ENCODE peak calls at places on chromosomes 4 and X, in four cellular contexts. A is tibial nerve, J is gastrocnemius medialis, X is GM12892. Z is an unnamed sample.

GRCh38 chr4:147019061-147019460 is 73.4 kb upstream of the TTC29 start:
- DNase-seq in X (no peak), J (peak), A (peak), Z (peak)

GRCh38 chrX:10111364-10112148 is 45.2 kb upstream of the CLCN4 start:
- DNase-seq in X (no peak), A (no peak), J (no peak), Z (no peak)

GRCh38 chr4:152352645-152353116 is 183.2 kb downstream of the FBXW7 start:
- DNase-seq in A (peak), X (no peak), J (peak), Z (peak)

GRCh38 chrX:150365051-150365952 is 2.2 kb downstream of the MAMLD1 start:
- DNase-seq in J (peak), A (peak), X (no peak), Z (no peak)

GRCh38 chrX:108261541-108262218 is 170.1 kb downstream of the ATG4A start:
- DNase-seq in X (no peak), A (no peak), J (no peak), Z (no peak)

GRCh38 chrX:127578395-127578794 is 473.8 kb downstream of the ACTRT1 start:
- DNase-seq in X (no peak), J (no peak), A (no peak), Z (no peak)

GRCh38 chrX:360496-361150 is 26.1 kb downstream of the PPP2R3B start:
- DNase-seq in X (no peak), J (no peak), A (no peak), Z (no peak)

GRCh38 chr4:158860856-158861255 is 92.0 kb downstream of the FNIP2 start:
- DNase-seq in J (no peak), X (no peak), A (no peak), Z (no peak)

GRCh38 chr4:109432676-109433075 is 939 bp upstream of the SEC24B start:
- DNase-seq in A (no peak), J (no peak), X (no peak), Z (no peak)

GRCh38 chr4:110287130-110287529 is 88.7 kb upstream of the ELOVL6 start:
- DNase-seq in X (peak), J (peak), A (no peak), Z (peak)

GRCh38 chr4:80532674-80533333 is 197.3 kb downstream of the CFAP299 start:
- DNase-seq in A (no peak), X (no peak), J (no peak), Z (no peak)

GRCh38 chrX:75337525-75337924 is 63.6 kb downstream of the UPRT start:
- DNase-seq in X (no peak), A (no peak), J (no peak), Z (no peak)

GRCh38 chrX:9349572-9350259 is 115.1 kb upstream of the TBL1X start:
- DNase-seq in J (peak), X (no peak), A (no peak), Z (no peak)

GRCh38 chrX:154735695-154736393 is 15.0 kb downstream of the GAB3 start:
- DNase-seq in J (no peak), X (no peak), A (peak), Z (no peak)

GRCh38 chr4:165965503-165965902 is 92.5 kb downstream of the TLL1 start:
- DNase-seq in J (no peak), X (no peak), A (no peak), Z (no peak)

GRCh38 chr4:95547708-95548471 is 883 bp downstream of the UNC5C start:
- DNase-seq in X (no peak), J (no peak), A (no peak), Z (no peak)

GRCh38 chrX:45852884-45853283 is 652.2 kb upstream of the DIPK2B start:
- DNase-seq in X (no peak), A (no peak), J (no peak), Z (no peak)

GRCh38 chr4:139767168-139767567 is 101.5 kb downstream of the MGST2 start:
- DNase-seq in A (no peak), X (no peak), J (no peak), Z (no peak)

GRCh38 chr4:85968945-85969830 is 390.7 kb downstream of the MAPK10 start:
- DNase-seq in J (no peak), X (no peak), A (no peak), Z (no peak)

GRCh38 chr4:128517739-128518510 is 230.3 kb upstream of the PGRMC2 start:
- DNase-seq in J (no peak), A (peak), X (peak), Z (peak)

GRCh38 chr4:185781555-185782215 is 30.3 kb downstream of the SORBS2 start:
- DNase-seq in J (no peak), X (no peak), A (no peak), Z (no peak)

GRCh38 chr4:76011700-76012387 is 4.5 kb upstream of the CXCL9 start:
- DNase-seq in X (peak), A (peak), J (no peak), Z (no peak)

GRCh38 chr4:101205878-101206277 is 141.4 kb downstream of the PPP3CA start:
- DNase-seq in A (no peak), X (no peak), J (no peak), Z (no peak)

GRCh38 chr4:101370663-101371210 is 23.4 kb upstream of the PPP3CA start:
- DNase-seq in J (no peak), X (no peak), A (no peak), Z (no peak)

GRCh38 chr4:4204401-4204745 is 22.4 kb downstream of the OTOP1 start:
- DNase-seq in A (no peak), J (no peak), X (no peak), Z (no peak)

GRCh38 chr4:3483471-3483921 is 20.4 kb downstream of the DOK7 start:
- DNase-seq in A (no peak), J (peak), X (no peak), Z (no peak)

GRCh38 chrX:15465347-15465746 is 27.8 kb downstream of the PIR start:
- DNase-seq in X (no peak), J (no peak), A (peak), Z (no peak)

GRCh38 chr4:150115851-150116250 is 37.6 kb downstream of the DCLK2 start:
- DNase-seq in J (no peak), A (no peak), X (no peak), Z (no peak)

DNA sequence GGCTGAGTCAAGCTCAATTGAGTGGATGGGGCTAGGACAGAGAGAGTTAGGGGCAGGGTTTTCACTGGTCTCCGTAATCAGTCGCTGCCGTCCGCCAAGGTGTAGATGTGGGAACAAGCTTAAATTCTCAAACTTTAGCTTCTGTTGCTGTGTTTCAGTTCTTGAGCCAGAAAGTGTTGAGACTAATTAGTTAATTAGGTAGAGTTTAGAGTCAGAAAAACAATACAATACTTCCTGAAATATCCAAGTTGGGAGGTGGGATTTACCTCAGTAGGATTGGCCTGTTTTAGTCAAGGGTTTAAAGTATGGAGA is 1.1 kb upstream of the UBE2D3 start:
- DNase-seq in J (no peak), X (no peak), A (no peak), Z (no peak)
- TF ChIP-seq POLR2A in J (no peak), X (no peak), A (no peak), Z (no peak)

GRCh38 chr4:72606751-72607150 is 37.7 kb upstream of the ADAMTS3 start:
- DNase-seq in J (no peak), A (no peak), X (no peak), Z (no peak)
- TF ChIP-seq POLR2A in J (no peak), A (no peak), X (no peak), Z (no peak)

GRCh38 chrX:152881289-152881688 is 16.6 kb upstream of the ZNF185 start:
- DNase-seq in A (no peak), X (no peak), J (no peak), Z (no peak)

GRCh38 chrX:152884171-152884570 is 13.7 kb upstream of the ZNF185 start:
- DNase-seq in X (no peak), A (no peak), J (no peak), Z (no peak)

GRCh38 chrX:152873361-152873760 is 24.5 kb upstream of the ZNF185 start:
- DNase-seq in A (no peak), J (no peak), X (no peak), Z (no peak)

GRCh38 chrX:152876931-152877840 is 20.7 kb upstream of the ZNF185 start:
- DNase-seq in A (no peak), J (no peak), X (no peak), Z (no peak)

GRCh38 chrX:152878976-152879755 is 18.7 kb upstream of the ZNF185 start:
- DNase-seq in X (no peak), J (no peak), A (no peak), Z (no peak)
- TF ChIP-seq POLR2A in X (no peak), J (no peak), A (no peak), Z (no peak)

GRCh38 chr4:40195182-40196177 is 1.4 kb upstream of the RHOH start:
- DNase-seq in X (no peak), J (no peak), A (no peak), Z (no peak)
- TF ChIP-seq POLR2A in X (no peak), J (no peak), A (no peak), Z (no peak)

DNA sequence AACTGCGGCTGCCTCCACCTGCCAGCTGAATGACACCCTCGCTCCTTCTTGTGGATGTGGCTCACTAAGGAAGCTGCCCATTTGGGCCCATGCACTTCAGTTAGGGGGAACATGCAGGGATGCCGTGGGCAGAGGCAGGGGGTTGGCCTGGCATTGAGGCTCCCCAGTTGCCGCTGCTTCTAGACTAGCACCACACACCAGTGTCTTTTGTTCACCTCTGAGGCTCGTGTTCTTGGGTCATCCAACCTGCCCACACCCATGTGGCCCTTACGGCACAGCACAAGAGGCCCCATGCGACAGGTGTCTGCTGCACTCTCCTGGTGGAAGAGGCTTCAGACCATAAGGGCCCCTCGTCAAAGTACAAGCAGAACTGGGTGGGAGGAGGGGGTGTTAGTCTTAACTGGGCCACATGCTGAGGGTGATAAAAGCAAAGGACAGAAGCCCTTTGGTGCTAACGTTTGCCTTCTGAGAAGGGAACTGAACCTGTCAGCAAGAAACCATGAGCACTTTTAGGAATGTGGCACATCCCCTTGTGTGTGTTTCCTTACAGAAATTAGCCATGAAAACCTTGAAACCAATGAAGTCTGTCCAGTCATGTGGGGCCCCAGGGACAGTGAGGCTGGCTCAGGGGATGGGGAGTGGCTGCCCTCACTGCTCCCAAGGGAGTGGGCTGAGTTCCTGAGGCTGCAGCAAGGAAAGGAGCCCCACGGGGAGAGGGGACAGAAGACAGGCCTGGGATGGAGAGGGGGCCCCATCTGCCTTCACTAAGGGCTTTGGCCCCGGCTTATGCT is 39.2 kb downstream of the MAP7D3 start:
- DNase-seq in J (peak), A (no peak), X (no peak), Z (no peak)
- TF ChIP-seq POLR2A in J (no peak), A (no peak), X (no peak), Z (no peak)

DNA sequence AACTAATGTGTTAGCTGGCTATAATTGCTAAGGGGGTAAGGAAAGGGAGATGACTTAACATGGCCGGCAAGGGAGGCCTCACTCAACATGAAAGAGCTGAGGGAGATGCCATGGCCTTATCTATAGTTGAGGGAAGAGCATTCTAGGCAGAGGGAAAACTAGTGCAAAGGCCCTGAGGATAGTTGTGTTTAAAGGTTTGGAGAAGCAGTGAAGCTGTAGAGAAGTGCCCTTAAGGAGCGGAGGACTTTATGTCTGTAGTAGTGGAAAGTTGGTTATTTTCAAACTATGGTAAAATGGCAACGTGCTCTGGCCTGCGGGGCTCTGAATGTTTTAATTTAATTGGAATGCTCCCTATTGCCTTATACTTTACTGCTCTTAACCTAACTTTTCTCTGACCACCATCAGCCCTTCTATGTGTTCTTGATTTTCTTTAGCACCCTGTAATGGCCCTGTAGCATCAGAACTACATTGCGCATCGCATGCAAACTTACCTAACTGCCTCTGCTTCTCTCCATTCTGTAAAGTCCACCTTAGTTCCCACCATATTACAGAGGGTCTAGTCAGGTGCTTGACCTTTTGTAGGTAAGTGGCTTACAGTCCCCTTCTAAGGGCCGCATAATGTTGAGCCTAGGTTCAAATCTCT is 35.8 kb downstream of the ERVMER34-1 start:
- DNase-seq in A (no peak), J (no peak), X (no peak), Z (no peak)
- TF ChIP-seq POLR2A in A (no peak), J (no peak), X (peak), Z (no peak)

GRCh38 chr4:20813698-20814097 is 113.4 kb downstream of the PACRGL start:
- DNase-seq in A (no peak), J (no peak), X (no peak), Z (no peak)
- TF ChIP-seq POLR2A in A (no peak), J (no peak), X (no peak), Z (no peak)

GRCh38 chrX:47191331-47191730 is 2.3 kb upstream of the UBA1 start:
- DNase-seq in X (no peak), A (no peak), J (no peak), Z (no peak)

GRCh38 chrX:47191806-47192401 is 1.7 kb upstream of the UBA1 start:
- DNase-seq in J (no peak), X (no peak), A (no peak), Z (no peak)

GRCh38 chrX:47194388-47194787 is 759 bp downstream of the UBA1 start:
- DNase-seq in X (no peak), A (no peak), J (no peak), Z (no peak)

GRCh38 chrX:47196098-47196497 is 2.5 kb downstream of the UBA1 start:
- DNase-seq in J (no peak), X (no peak), A (no peak), Z (no peak)

DNA sequence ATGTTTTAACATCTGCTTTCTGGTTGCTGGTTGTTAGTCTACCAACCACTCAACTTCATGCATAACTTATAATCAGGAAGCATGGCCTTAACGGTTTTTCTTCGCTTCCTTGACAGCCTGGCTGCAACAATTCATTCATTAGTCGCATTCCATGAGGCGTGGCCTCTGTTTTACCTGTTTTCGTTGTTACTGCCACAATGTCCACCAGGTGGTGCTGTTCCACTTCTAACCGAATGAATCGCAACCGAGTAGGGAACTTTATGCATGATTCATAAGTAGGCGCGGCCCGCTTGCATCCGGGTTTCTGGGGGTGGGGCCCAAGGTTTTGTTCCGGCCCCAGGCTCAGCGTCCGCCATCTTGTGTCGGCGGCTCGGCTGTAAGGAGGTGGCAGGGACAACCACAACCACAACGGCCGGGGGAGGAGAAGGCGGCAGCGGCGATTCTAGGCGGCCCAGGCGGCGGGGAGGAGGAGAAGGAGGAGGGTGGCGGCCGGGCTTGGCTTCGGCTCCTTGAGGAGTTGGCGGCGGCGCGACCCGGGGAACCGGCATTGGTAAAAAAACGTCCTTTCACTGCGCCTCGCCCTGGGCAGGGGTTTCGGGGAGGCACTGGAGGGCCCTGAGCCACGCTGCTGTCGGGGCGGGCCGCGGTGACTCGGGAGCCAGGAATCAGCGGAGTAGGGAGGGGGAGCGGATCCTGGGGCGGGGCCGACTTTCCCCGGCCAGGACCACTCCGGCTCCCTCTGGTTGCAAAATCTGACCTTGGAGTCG is at the start of gene UBA1:
- DNase-seq in A (peak), J (peak), X (peak), Z (peak)
- TF ChIP-seq POLR2A in A (peak), J (peak), X (peak), Z (peak)

DNA sequence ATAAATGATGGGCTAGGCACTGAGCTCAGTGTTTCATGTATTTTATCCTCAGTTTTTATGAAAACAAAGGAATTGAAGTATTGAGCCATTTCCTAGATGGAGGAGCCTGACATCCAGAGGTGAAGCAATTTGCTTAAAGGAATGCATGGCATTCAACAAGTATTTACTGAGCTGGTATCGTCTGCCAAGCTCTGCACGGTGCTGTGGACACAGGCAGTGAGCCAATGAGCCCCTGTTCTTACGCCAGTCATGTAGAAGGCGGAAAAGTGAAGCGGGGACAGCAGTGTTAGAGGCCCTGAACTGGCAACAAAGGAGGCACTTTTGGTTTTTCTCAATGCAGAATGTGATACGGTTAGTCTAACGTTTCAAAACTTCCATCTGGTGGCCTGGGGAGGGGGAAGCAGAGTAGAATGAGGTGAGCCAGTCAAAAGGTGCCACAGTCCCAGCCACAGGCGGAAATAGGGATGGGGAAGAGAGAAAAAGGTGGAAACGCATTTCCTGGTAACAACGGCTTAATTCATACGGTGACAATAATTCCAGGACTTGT is 134.1 kb downstream of the AFAP1 start:
- DNase-seq in A (no peak), J (no peak), X (no peak), Z (peak)
- TF ChIP-seq POLR2A in A (no peak), J (no peak), X (no peak), Z (no peak)

DNA sequence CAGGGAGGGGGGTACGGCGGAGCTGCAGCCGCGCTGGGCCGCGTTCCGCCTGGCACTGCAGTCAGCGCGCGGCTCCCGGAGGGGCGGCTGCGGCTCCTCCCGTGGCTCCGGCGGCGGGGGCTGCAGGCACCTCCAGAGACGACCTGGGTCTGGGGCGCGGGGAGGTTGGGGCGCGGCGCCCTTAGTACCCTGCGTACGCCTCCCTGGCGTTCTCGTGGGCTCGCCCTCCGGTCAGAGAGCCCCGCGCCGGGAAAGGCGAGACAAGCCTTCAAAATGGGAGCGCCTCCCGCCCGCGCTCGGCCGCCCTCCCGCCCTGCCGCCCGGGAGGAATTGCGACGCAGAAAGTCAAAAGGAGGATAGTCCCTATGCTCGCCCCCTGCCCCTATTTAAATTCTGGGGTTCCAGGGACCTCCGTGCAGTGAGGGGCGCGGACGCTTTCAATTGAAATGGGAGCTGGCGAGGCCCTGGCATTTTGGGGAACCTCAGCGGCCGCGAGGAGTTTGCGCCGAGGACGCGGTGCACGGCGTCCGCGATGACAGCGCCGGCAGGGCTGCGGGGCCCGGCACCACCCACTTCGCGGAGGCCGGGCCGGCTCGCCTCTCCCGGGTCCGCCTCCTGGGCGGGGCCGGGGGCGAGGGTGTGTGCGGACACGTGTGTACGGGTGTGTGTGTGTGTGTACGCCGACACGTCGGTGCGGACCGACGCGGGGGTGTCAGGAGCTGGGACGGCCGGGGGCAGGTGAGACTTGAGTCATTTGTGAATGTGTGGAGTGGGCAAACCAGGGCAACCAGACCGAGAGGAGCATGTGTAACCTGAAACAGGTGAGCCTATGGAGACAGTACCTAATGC is 544 bp downstream of the HERC3 start:
- DNase-seq in X (peak), J (peak), A (peak), Z (peak)
- TF ChIP-seq POLR2A in X (no peak), J (peak), A (peak), Z (peak)

Z was measured in H54.